ENCODE peak calls at places on chromosomes 16 and 17, in nine cellular contexts. One of them, this sample, is unnamed.
A peak's percentile ranks its signal among the peaks of the same experiment; 100 is the strongest.

GRCh38 chr16:89315791-89316581 is 98.5 kb downstream of the ZNF778 start:
- DNase-seq in AG20443: peak; percentile 63
- DNase-seq in GM23338: no peak
- DNase-seq in CD8-positive, alpha-beta memory T cell: peak; percentile 89
- DNase-seq in H54: peak; percentile 95
- DNase-seq in left ventricle myocardium inferior: peak; percentile 42
- DNase-seq in NCI-H1048: no peak
- DNase-seq in GM18507: no peak
- DNase-seq in iris pigment epithelial cell: peak; percentile 90
- DNase-seq in this sample: peak; percentile 75

GRCh38 chr16:65494609-65495008 is 372.7 kb upstream of the CDH11 start:
- DNase-seq in left ventricle myocardium inferior: no peak
- DNase-seq in AG20443: no peak
- DNase-seq in NCI-H1048: no peak
- DNase-seq in GM18507: no peak
- DNase-seq in GM23338: no peak
- DNase-seq in H54: no peak
- DNase-seq in CD8-positive, alpha-beta memory T cell: no peak
- DNase-seq in iris pigment epithelial cell: no peak
- DNase-seq in this sample: no peak

GRCh38 chr17:37081287-37081686 is 132.5 kb downstream of the AATF start:
- DNase-seq in GM23338: peak; percentile 57
- DNase-seq in iris pigment epithelial cell: peak; percentile 14
- DNase-seq in AG20443: no peak
- DNase-seq in H54: no peak
- DNase-seq in left ventricle myocardium inferior: no peak
- DNase-seq in GM18507: no peak
- DNase-seq in CD8-positive, alpha-beta memory T cell: no peak
- DNase-seq in NCI-H1048: no peak
- DNase-seq in this sample: no peak

GRCh38 chr17:28968914-28969295 is 17.6 kb upstream of the PHF12 start:
- DNase-seq in H54: no peak
- DNase-seq in AG20443: no peak
- DNase-seq in iris pigment epithelial cell: no peak
- DNase-seq in CD8-positive, alpha-beta memory T cell: no peak
- DNase-seq in NCI-H1048: no peak
- DNase-seq in left ventricle myocardium inferior: no peak
- DNase-seq in GM18507: no peak
- DNase-seq in GM23338: no peak
- DNase-seq in this sample: no peak

GRCh38 chr17:2218426-2218825 is 85.2 kb downstream of the SMG6 start:
- DNase-seq in left ventricle myocardium inferior: no peak
- DNase-seq in GM18507: no peak
- DNase-seq in H54: no peak
- DNase-seq in NCI-H1048: no peak
- DNase-seq in iris pigment epithelial cell: no peak
- DNase-seq in GM23338: no peak
- DNase-seq in AG20443: no peak
- DNase-seq in CD8-positive, alpha-beta memory T cell: no peak
- DNase-seq in this sample: no peak

GRCh38 chr16:57647136-57647875 is 18.9 kb downstream of the ADGRG1 start:
- DNase-seq in H54: no peak
- DNase-seq in left ventricle myocardium inferior: no peak
- DNase-seq in iris pigment epithelial cell: no peak
- DNase-seq in GM18507: no peak
- DNase-seq in AG20443: no peak
- DNase-seq in GM23338: no peak
- DNase-seq in CD8-positive, alpha-beta memory T cell: no peak
- DNase-seq in NCI-H1048: no peak
- DNase-seq in this sample: no peak

GRCh38 chr16:13957197-13958078 is 37.5 kb downstream of the ERCC4 start:
- DNase-seq in GM23338: no peak
- DNase-seq in left ventricle myocardium inferior: peak; percentile 41
- DNase-seq in AG20443: peak; percentile 83
- DNase-seq in GM18507: peak; percentile 30
- DNase-seq in CD8-positive, alpha-beta memory T cell: no peak
- DNase-seq in NCI-H1048: no peak
- DNase-seq in iris pigment epithelial cell: peak; percentile 96
- DNase-seq in H54: peak; percentile 52
- DNase-seq in this sample: peak; percentile 82

GRCh38 chr17:81833921-81834830 is 674 bp downstream of the PPP1R27 start:
- DNase-seq in CD8-positive, alpha-beta memory T cell: no peak
- DNase-seq in iris pigment epithelial cell: no peak
- DNase-seq in left ventricle myocardium inferior: no peak
- DNase-seq in AG20443: no peak
- DNase-seq in H54: no peak
- DNase-seq in GM18507: no peak
- DNase-seq in GM23338: no peak
- DNase-seq in NCI-H1048: no peak
- DNase-seq in this sample: no peak

GRCh38 chr17:1203111-1203966 is 23.6 kb upstream of the ABR start:
- DNase-seq in H54: peak; percentile 75
- DNase-seq in AG20443: peak; percentile 97
- DNase-seq in NCI-H1048: peak; percentile 28
- DNase-seq in iris pigment epithelial cell: peak; percentile 73
- DNase-seq in GM18507: no peak
- DNase-seq in GM23338: peak; percentile 91
- DNase-seq in CD8-positive, alpha-beta memory T cell: peak; percentile 77
- DNase-seq in left ventricle myocardium inferior: peak; percentile 63
- DNase-seq in this sample: peak; percentile 98

GRCh38 chr16:63057342-63057741 is 1021.1 kb upstream of the CDH8 start:
- DNase-seq in GM23338: no peak
- DNase-seq in H54: no peak
- DNase-seq in CD8-positive, alpha-beta memory T cell: no peak
- DNase-seq in iris pigment epithelial cell: no peak
- DNase-seq in AG20443: no peak
- DNase-seq in left ventricle myocardium inferior: no peak
- DNase-seq in GM18507: no peak
- DNase-seq in NCI-H1048: no peak
- DNase-seq in this sample: no peak

GRCh38 chr16:12259258-12259657 is 282.7 kb downstream of the SNX29 start:
- DNase-seq in iris pigment epithelial cell: no peak
- DNase-seq in GM23338: no peak
- DNase-seq in NCI-H1048: no peak
- DNase-seq in AG20443: no peak
- DNase-seq in H54: no peak
- DNase-seq in GM18507: no peak
- DNase-seq in left ventricle myocardium inferior: no peak
- DNase-seq in CD8-positive, alpha-beta memory T cell: no peak
- DNase-seq in this sample: no peak

GRCh38 chr16:56983211-56983751 is 6.1 kb upstream of the NLRC5 start:
- DNase-seq in left ventricle myocardium inferior: no peak
- DNase-seq in GM23338: no peak
- DNase-seq in NCI-H1048: no peak
- DNase-seq in CD8-positive, alpha-beta memory T cell: peak; percentile 31
- DNase-seq in H54: no peak
- DNase-seq in GM18507: no peak
- DNase-seq in iris pigment epithelial cell: no peak
- DNase-seq in AG20443: no peak
- DNase-seq in this sample: no peak